ENCODE peak calls at places on chromosomes 12 and 14, in nine cellular contexts. F, N, V, T, G, Y, W, Q and O are unnamed samples. For H3K4me1, the result is how much of the 10 kb centered on the place peaks cover.

GRCh38 chr14:88005978-88006851 is 1.3 kb downstream of the GPR65 start:
- DNase-seq in F (no peak), N (no peak), V (peak), T (no peak), G (no peak), Y (peak), W (no peak), Q (no peak), O (no peak)

GRCh38 chr14:61452452-61452851 is 131.1 kb downstream of the PRKCH start:
- DNase-seq in F (no peak), N (no peak), V (no peak), T (no peak), G (no peak), Y (peak), W (no peak), Q (no peak), O (no peak)

GRCh38 chr14:104335176-104335575 is 196.8 kb downstream of the KIF26A start:
- DNase-seq in F (no peak), N (no peak), V (no peak), T (no peak), G (no peak), Y (no peak), W (no peak), Q (no peak), O (no peak)

GRCh38 chr12:27387473-27387872 is 54.8 kb downstream of the BMAL2 start:
- DNase-seq in F (no peak), N (no peak), V (no peak), T (no peak), G (no peak), Y (no peak), W (no peak), Q (no peak), O (no peak)

GRCh38 chr12:5305425-5305824 is 126.5 kb upstream of the NTF3 start:
- DNase-seq in F (no peak), N (no peak), V (no peak), T (peak), G (no peak), Y (no peak), W (peak), Q (no peak), O (no peak)

GRCh38 chr12:51521554-51522276 is 69.3 kb upstream of the SCN8A start:
- DNase-seq in F (no peak), N (no peak), V (no peak), T (no peak), G (no peak), Y (no peak), W (no peak), Q (no peak), O (no peak)

GRCh38 chr14:32075636-32076277 is 1.3 kb upstream of the ARHGAP5 start:
- DNase-seq in F (peak), N (no peak), V (no peak), T (no peak), G (peak), Y (no peak), W (no peak), Q (peak), O (peak)

GRCh38 chr14:96197163-96197852 is 7.3 kb upstream of the BDKRB2 start:
- DNase-seq in F (no peak), N (no peak), V (no peak), T (no peak), G (no peak), Y (no peak), W (no peak), Q (no peak), O (no peak)

GRCh38 chr12:54521291-54522062 is 23.9 kb downstream of the NCKAP1L start:
- DNase-seq in F (no peak), N (no peak), V (no peak), T (no peak), G (no peak), Y (no peak), W (no peak), Q (no peak), O (no peak)

GRCh38 chr14:20757963-20758362 is 10.2 kb upstream of the EDDM3B start:
- DNase-seq in F (no peak), N (no peak), V (no peak), T (no peak), G (peak), Y (peak), W (no peak), Q (peak), O (peak)

GRCh38 chr12:128387811-128388422 is 120.9 kb downstream of the TMEM132C start:
- DNase-seq in F (peak), N (no peak), V (no peak), T (no peak), G (peak), Y (peak), W (peak), Q (peak), O (peak)

GRCh38 chr12:46553266-46553665 is 180.7 kb upstream of the SLC38A2 start:
- DNase-seq in F (no peak), N (no peak), V (no peak), T (no peak), G (no peak), Y (no peak), W (no peak), Q (no peak), O (no peak)

GRCh38 chr14:34081576-34082136 is 130.8 kb upstream of the EGLN3 start:
- DNase-seq in F (no peak), N (no peak), V (no peak), T (no peak), G (peak), Y (no peak), W (no peak), Q (no peak), O (no peak)

GRCh38 chr12:121581681-121582439 is 1.0 kb upstream of the KDM2B start:
- DNase-seq in F (peak), N (no peak), V (no peak), T (no peak), G (peak), Y (no peak), W (no peak), Q (peak), O (peak)

GRCh38 chr12:68416826-68417225 is 84.7 kb upstream of the MDM1 start:
- DNase-seq in F (no peak), N (no peak), V (no peak), T (no peak), G (no peak), Y (no peak), W (no peak), Q (no peak), O (no peak)

GRCh38 chr14:59631237-59631636 is 54.6 kb upstream of the CCDC175 start:
- DNase-seq in F (no peak), N (no peak), V (no peak), T (no peak), G (no peak), Y (no peak), W (no peak), Q (no peak), O (no peak)

GRCh38 chr12:6426882-6427671 is 17.7 kb upstream of the CD27 start:
- DNase-seq in F (no peak), N (no peak), V (peak), T (peak), G (no peak), Y (peak), W (no peak), Q (no peak), O (no peak)

GRCh38 chr12:85755760-85756159 is 80.4 kb downstream of the RASSF9 start:
- DNase-seq in F (no peak), N (no peak), V (no peak), T (no peak), G (no peak), Y (no peak), W (no peak), Q (no peak), O (no peak)

GRCh38 chr12:94172973-94173372 is 24.6 kb downstream of the PLXNC1 start:
- DNase-seq in F (no peak), N (peak), V (no peak), T (no peak), G (no peak), Y (no peak), W (no peak), Q (no peak), O (no peak)

GRCh38 chr14:93648440-93649168 is 139.7 kb downstream of the PRIMA1 start:
- DNase-seq in F (no peak), N (no peak), V (no peak), T (no peak), G (no peak), Y (no peak), W (no peak), Q (peak), O (no peak)

GRCh38 chr12:124188561-124189405 is 106.1 kb upstream of the RFLNA start:
- DNase-seq in F (no peak), N (no peak), V (no peak), T (no peak), G (no peak), Y (no peak), W (no peak), Q (no peak), O (no peak)

GRCh38 chr12:116556964-116557706 is 2.0 kb upstream of the MAP1LC3B2 start:
- DNase-seq in F (no peak), N (no peak), V (no peak), T (no peak), G (no peak), Y (no peak), W (no peak), Q (no peak), O (no peak)

GRCh38 chr12:27711312-27711682 is 665 bp downstream of the MRPS35 start:
- DNase-seq in F (no peak), N (no peak), V (no peak), T (no peak), G (no peak), Y (peak), W (no peak), Q (peak), O (no peak)

GRCh38 chr14:34023824-34024767 is 73.2 kb upstream of the EGLN3 start:
- DNase-seq in F (no peak), N (no peak), V (no peak), T (no peak), G (no peak), Y (no peak), W (no peak), Q (peak), O (peak)

GRCh38 chr12:49558526-49558925 is 9.4 kb downstream of the MCRS1 start:
- DNase-seq in F (no peak), N (no peak), V (no peak), T (peak), G (no peak), Y (no peak), W (no peak), Q (no peak), O (no peak)

GRCh38 chr14:28515571-28515970 is 251.0 kb upstream of the FOXG1 start:
- DNase-seq in F (no peak), N (no peak), V (no peak), T (no peak), G (no peak), Y (no peak), W (no peak), Q (no peak), O (no peak)

GRCh38 chr12:50546441-50547318 is 41.9 kb downstream of the DIP2B start:
- DNase-seq in F (no peak), N (no peak), V (no peak), T (no peak), G (no peak), Y (no peak), W (no peak), Q (no peak), O (no peak)

GRCh38 chr14:25049127-25049558 is 804 bp downstream of the STXBP6 start:
- DNase-seq in F (no peak), N (no peak), V (no peak), T (no peak), G (peak), Y (no peak), W (no peak), Q (no peak), O (peak)

GRCh38 chr14:61547186-61548121 is 147.9 kb upstream of the HIF1A start:
- DNase-seq in F (no peak), N (no peak), V (no peak), T (no peak), G (no peak), Y (no peak), W (no peak), Q (no peak), O (no peak)

GRCh38 chr14:91100086-91100485 is 13.8 kb upstream of the DGLUCY start:
- DNase-seq in F (no peak), N (no peak), V (no peak), T (no peak), G (no peak), Y (no peak), W (no peak), Q (no peak), O (no peak)

GRCh38 chr14:75542585-75543091 is 20.4 kb downstream of the BATF start:
- DNase-seq in F (no peak), N (peak), V (peak), T (peak), G (peak), Y (peak), W (peak), Q (peak), O (peak)

GRCh38 chr14:51095854-51096823 is 1.2 kb upstream of the TRIM9 start:
- DNase-seq in F (peak), N (no peak), V (no peak), T (peak), G (no peak), Y (no peak), W (no peak), Q (no peak), O (peak)

GRCh38 chr14:55739967-55740707 is 160.1 kb downstream of the KTN1 start:
- DNase-seq in F (no peak), N (no peak), V (no peak), T (no peak), G (peak), Y (no peak), W (no peak), Q (no peak), O (no peak)

GRCh38 chr14:95474941-95475340 is 41.5 kb downstream of the SYNE3 start:
- DNase-seq in F (no peak), N (no peak), V (no peak), T (peak), G (no peak), Y (no peak), W (no peak), Q (no peak), O (no peak)

GRCh38 chr12:67827820-67828383 is 161.3 kb upstream of the IFNG-AS1 start:
- DNase-seq in F (peak), N (no peak), V (no peak), T (no peak), G (no peak), Y (no peak), W (no peak), Q (no peak), O (peak)

GRCh38 chr14:70660967-70661871 is 19.5 kb downstream of the TTC9 start:
- DNase-seq in F (no peak), N (no peak), V (peak), T (no peak), G (peak), Y (peak), W (no peak), Q (no peak), O (peak)

GRCh38 chr12:31687101-31687527 is 27.6 kb downstream of the ETFBKMT start:
- DNase-seq in F (no peak), N (no peak), V (no peak), T (no peak), G (no peak), Y (peak), W (no peak), Q (no peak), O (no peak)

GRCh38 chr12:31685801-31686200 is 26.3 kb downstream of the ETFBKMT start:
- DNase-seq in F (no peak), N (no peak), V (no peak), T (no peak), G (no peak), Y (no peak), W (no peak), Q (no peak), O (no peak)

DNA sequence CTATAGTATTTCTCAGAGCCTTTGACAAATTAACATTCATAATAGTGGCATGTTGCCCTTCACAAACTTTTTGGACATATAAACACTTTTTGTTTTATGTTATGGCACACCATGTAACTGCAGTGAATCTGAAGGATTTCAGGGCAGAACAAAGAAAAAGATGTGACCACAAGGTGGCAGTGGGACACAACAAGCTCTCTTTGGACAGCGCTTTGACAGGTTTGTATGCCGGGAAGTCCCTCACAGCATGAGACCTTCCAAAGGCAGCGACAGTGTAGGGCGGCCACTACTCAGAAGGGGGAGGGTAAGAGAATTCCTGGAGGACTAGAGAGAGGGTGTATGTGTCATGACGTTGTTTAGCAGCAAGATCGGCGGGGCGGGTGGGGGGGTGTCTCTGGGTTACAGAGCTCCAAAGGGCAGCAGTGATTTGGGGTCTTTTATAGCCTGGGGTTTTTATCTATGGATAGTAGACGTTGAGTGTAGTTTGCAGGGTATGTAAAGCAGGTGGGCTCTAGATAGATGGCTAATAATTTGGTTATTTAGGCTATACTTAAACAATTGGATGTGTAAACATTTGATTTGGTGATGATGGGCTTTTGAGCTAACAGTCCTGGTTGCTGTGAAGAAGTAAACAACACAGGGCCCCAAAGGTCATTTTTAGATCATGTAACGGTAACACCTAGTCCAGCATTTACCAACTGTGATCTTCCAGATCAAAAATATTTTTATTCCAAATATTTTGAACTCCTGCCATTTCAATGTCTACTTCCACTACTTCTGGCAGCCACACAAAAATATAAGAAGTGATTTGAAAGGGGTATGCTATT is 22.9 kb downstream of the ETFBKMT start:
- DNase-seq in F (peak), N (peak), V (peak), T (no peak), G (peak), Y (peak), W (no peak), Q (peak), O (peak)
- H3K4me3 ChIP-seq in F (no peak), N (no peak), V (no peak), T (no peak), G (no peak), Y (no peak), W (no peak), Q (no peak), O (no peak)

GRCh38 chr12:98418357-98419075 is 96.9 kb upstream of the TMPO start:
- DNase-seq in F (peak), N (peak), V (no peak), T (peak), G (peak), Y (no peak), W (peak), Q (peak), O (peak)
- H3K27ac ChIP-seq in F (peak), N (peak), V (no peak), T (peak), G (no peak), Y (no peak), W (peak), Q (peak), O (peak)

GRCh38 chr12:65667932-65668331 is 156.4 kb upstream of the HMGA2 start:
- DNase-seq in F (no peak), N (no peak), V (no peak), T (no peak), G (no peak), Y (no peak), W (no peak), Q (no peak), O (no peak)

GRCh38 chr12:65673291-65673690 is 151.0 kb upstream of the HMGA2 start:
- DNase-seq in F (no peak), N (no peak), V (no peak), T (no peak), G (no peak), Y (no peak), W (no peak), Q (no peak), O (no peak)

GRCh38 chr12:65668981-65669695 is 155.1 kb upstream of the HMGA2 start:
- DNase-seq in F (no peak), N (no peak), V (no peak), T (no peak), G (no peak), Y (no peak), W (no peak), Q (no peak), O (no peak)

GRCh38 chr12:65672441-65672840 is 151.8 kb upstream of the HMGA2 start:
- DNase-seq in F (no peak), N (no peak), V (no peak), T (no peak), G (no peak), Y (no peak), W (no peak), Q (no peak), O (no peak)

GRCh38 chr12:65670775-65671174 is 153.5 kb upstream of the HMGA2 start:
- DNase-seq in F (no peak), N (no peak), V (no peak), T (no peak), G (no peak), Y (no peak), W (no peak), Q (no peak), O (no peak)
- H3K4me1 ChIP-seq in F (under half), N (under half), V (under half), T (under half), G (under half), Y (under half), W (under half), Q (under half), O (under half)

DNA sequence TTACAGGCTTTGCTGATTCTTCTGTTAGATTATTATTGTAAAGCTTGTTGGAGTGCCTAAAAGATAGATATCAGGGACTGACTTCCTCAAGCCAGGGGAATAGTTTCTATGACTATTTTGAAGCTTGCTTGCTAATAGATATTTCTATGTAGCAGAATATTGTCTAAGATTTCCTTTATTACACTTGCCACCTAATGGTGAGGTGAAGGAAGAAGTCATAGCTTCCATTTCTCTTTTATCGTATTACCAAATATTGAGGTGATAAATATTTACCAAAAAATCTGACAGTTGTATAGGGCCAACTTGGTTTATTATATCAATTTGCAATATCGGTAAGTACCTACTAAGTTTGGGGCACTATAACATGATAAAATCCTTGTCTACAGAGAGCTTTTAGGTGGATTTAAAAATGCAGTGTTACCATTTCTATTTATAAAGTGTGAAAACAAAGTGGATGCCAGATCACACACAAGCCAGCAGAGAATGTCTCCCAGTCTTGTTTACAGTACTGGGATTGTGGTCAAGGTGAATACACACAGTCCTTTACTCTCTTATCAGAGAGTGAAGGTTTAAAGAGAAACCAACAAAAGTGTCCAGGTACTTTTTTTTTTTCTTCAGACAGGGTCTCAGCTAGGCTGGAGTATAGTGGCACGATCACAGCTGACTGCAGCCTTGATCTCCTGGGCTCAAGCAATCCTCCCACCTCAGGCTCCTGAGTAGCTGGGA is 137.9 kb downstream of the IGF1 start:
- DNase-seq in F (no peak), N (no peak), V (no peak), T (no peak), G (peak), Y (no peak), W (no peak), Q (no peak), O (no peak)
- H3K4me3 ChIP-seq in F (no peak), N (no peak), V (no peak), T (no peak), G (no peak), Y (no peak), W (no peak), Q (no peak), O (no peak)